ENCODE peak calls at places on chromosomes 4 and X, in eight cellular contexts. F, Y, T, K, G, B, V and M are unnamed samples.

GRCh38 chrX:106726485-106727437 is at the start of gene RNF128:
- DNase-seq in F (no peak), Y (peak), T (no peak), K (no peak), G (peak), B (peak), V (no peak), M (peak)

GRCh38 chr4:155578726-155579385 is 87.8 kb upstream of the GUCY1A1 start:
- DNase-seq in F (no peak), Y (peak), T (no peak), K (peak), G (no peak), B (no peak), V (no peak), M (no peak)

GRCh38 chr4:71293705-71294104 is 45.1 kb upstream of the SLC4A4 start:
- DNase-seq in F (no peak), Y (peak), T (no peak), K (peak), G (no peak), B (no peak), V (no peak), M (no peak)

GRCh38 chr4:183100298-183100599 is 1.2 kb downstream of the WWC2 start:
- DNase-seq in F (no peak), Y (no peak), T (no peak), K (no peak), G (no peak), B (no peak), V (no peak), M (no peak)

GRCh38 chrX:357693-358471 is 28.8 kb downstream of the PPP2R3B start:
- DNase-seq in F (no peak), Y (no peak), T (no peak), K (no peak), G (no peak), B (no peak), V (peak), M (no peak)

GRCh38 chrX:39946822-39947221 is 150.9 kb downstream of the BCOR start:
- DNase-seq in F (no peak), Y (peak), T (no peak), K (peak), G (no peak), B (no peak), V (no peak), M (no peak)

GRCh38 chr4:140266958-140267568 is 106.4 kb upstream of the SCOC start:
- DNase-seq in F (no peak), Y (peak), T (no peak), K (no peak), G (no peak), B (no peak), V (no peak), M (no peak)

GRCh38 chr4:153532227-153532626 is 66.1 kb downstream of the TMEM131L start:
- DNase-seq in F (peak), Y (no peak), T (no peak), K (no peak), G (no peak), B (no peak), V (no peak), M (no peak)

GRCh38 chr4:182908124-182908523 is 9.1 kb downstream of the DCTD start:
- DNase-seq in F (no peak), Y (no peak), T (no peak), K (no peak), G (no peak), B (no peak), V (no peak), M (no peak)

GRCh38 chr4:151537726-151538125 is 128.8 kb downstream of the FHIP1A start:
- DNase-seq in F (no peak), Y (peak), T (no peak), K (peak), G (no peak), B (no peak), V (no peak), M (no peak)

GRCh38 chr4:1659104-1659725 is 24.9 kb downstream of the FAM53A start:
- DNase-seq in F (no peak), Y (no peak), T (no peak), K (no peak), G (no peak), B (no peak), V (no peak), M (no peak)

GRCh38 chr4:86855572-86855971 is 6.4 kb upstream of the SLC10A6 start:
- DNase-seq in F (no peak), Y (peak), T (no peak), K (peak), G (peak), B (no peak), V (no peak), M (no peak)

GRCh38 chrX:135396109-135396508 is 25.6 kb upstream of the SMIM10L2A start:
- DNase-seq in F (no peak), Y (peak), T (no peak), K (no peak), G (peak), B (no peak), V (no peak), M (no peak)

GRCh38 chr4:87073570-87074470 is 139.0 kb downstream of the AFF1 start:
- DNase-seq in F (peak), Y (peak), T (no peak), K (no peak), G (peak), B (peak), V (peak), M (no peak)

GRCh38 chrX:7706032-7706431 is 136.9 kb upstream of the VCX start:
- DNase-seq in F (no peak), Y (peak), T (no peak), K (no peak), G (no peak), B (no peak), V (no peak), M (no peak)

GRCh38 chrX:2789569-2789968 is 37.7 kb downstream of the XG start:
- DNase-seq in F (no peak), Y (no peak), T (no peak), K (no peak), G (no peak), B (no peak), V (no peak), M (no peak)

GRCh38 chrX:15789979-15790765 is at the start of gene ZRSR2:
- DNase-seq in F (peak), Y (peak), T (peak), K (peak), G (peak), B (peak), V (peak), M (peak)

GRCh38 chr4:150237110-150237852 is 159.0 kb downstream of the DCLK2 start:
- DNase-seq in F (no peak), Y (peak), T (no peak), K (peak), G (no peak), B (no peak), V (no peak), M (no peak)

GRCh38 chr4:112895785-112896184 is 153.7 kb upstream of the ANK2 start:
- DNase-seq in F (no peak), Y (peak), T (no peak), K (no peak), G (no peak), B (no peak), V (no peak), M (no peak)

GRCh38 chrX:39755152-39756032 is 342.4 kb downstream of the BCOR start:
- DNase-seq in F (peak), Y (peak), T (peak), K (peak), G (peak), B (peak), V (no peak), M (peak)

GRCh38 chrX:307261-308111 is 11.1 kb downstream of the GTPBP6 start:
- DNase-seq in F (no peak), Y (no peak), T (no peak), K (no peak), G (no peak), B (no peak), V (no peak), M (no peak)

GRCh38 chrX:16125520-16126149 is 2.3 kb downstream of the GRPR start:
- DNase-seq in F (no peak), Y (no peak), T (no peak), K (no peak), G (no peak), B (no peak), V (no peak), M (no peak)